ENCODE peak calls at places on chromosome 6, in nine cellular contexts. O is coronary artery, X is heart left ventricle, S is astrocyte of the spinal cord, I is AG09309, T is tibial artery, Y is mucosa of descending colon, K is colonic mucosa, C is transverse colon. M is an unnamed sample.

GRCh38 chr6:74268821-74269600 is 573.0 kb downstream of the CD109 start:
- DNase-seq in X (no peak), K (no peak), T (no peak), C (no peak), I (no peak), O (no peak), S (no peak), Y (no peak), M (no peak)

GRCh38 chr6:55069132-55069781 is 105.1 kb upstream of the HCRTR2 start:
- DNase-seq in K (peak; percentile 67), Y (peak; percentile 74), T (no peak), I (peak; percentile 31), X (no peak), S (peak; percentile 52), C (peak; percentile 36), O (no peak), M (no peak)

GRCh38 chr6:136783495-136784270 is 8.6 kb downstream of the MAP3K5 start:
- DNase-seq in X (peak; percentile 51), S (no peak), O (no peak), T (peak; percentile 44), I (no peak), C (no peak), Y (peak; percentile 36), K (peak; percentile 54), M (no peak)

GRCh38 chr6:52549428-52549827 is 27.4 kb downstream of the TRAM2 start:
- DNase-seq in C (no peak), K (no peak), T (no peak), Y (no peak), I (no peak), X (no peak), O (no peak), S (no peak), M (no peak)

GRCh38 chr6:165804331-165805066 is 141.5 kb upstream of the PDE10A start:
- DNase-seq in I (no peak), S (no peak), C (no peak), Y (no peak), K (no peak), T (no peak), X (peak; percentile 52), O (no peak), M (no peak)

GRCh38 chr6:41277644-41278043 is 8.8 kb downstream of the TREM1 start:
- DNase-seq in O (no peak), C (no peak), I (no peak), S (no peak), X (no peak), Y (peak; percentile 12), T (no peak), K (no peak), M (no peak)

GRCh38 chr6:81981812-81982211 is 229.3 kb upstream of the TENT5A start:
- DNase-seq in O (no peak), K (no peak), T (no peak), X (no peak), Y (no peak), I (no peak), S (peak; percentile 83), C (no peak), M (no peak)

GRCh38 chr6:16333580-16333979 is 95.2 kb downstream of the GMPR start:
- DNase-seq in T (no peak), Y (no peak), S (peak; percentile 64), O (no peak), K (no peak), X (no peak), I (no peak), C (no peak), M (no peak)

GRCh38 chr6:47785187-47785586 is 3.4 kb downstream of the OPN5 start:
- DNase-seq in T (no peak), Y (no peak), I (no peak), S (no peak), C (no peak), O (no peak), K (no peak), X (no peak), M (no peak)

GRCh38 chr6:128954308-128955043 is 71.5 kb downstream of the LAMA2 start:
- DNase-seq in X (no peak), T (no peak), C (no peak), K (no peak), S (no peak), O (no peak), Y (no peak), I (no peak), M (no peak)

GRCh38 chr6:56772737-56773184 is 130.1 kb upstream of the DST start:
- DNase-seq in T (peak; percentile 65), I (peak; percentile 50), X (peak; percentile 66), C (no peak), S (peak; percentile 91), O (no peak), Y (no peak), K (no peak), M (no peak)

GRCh38 chr6:159595173-159595572 is 97.9 kb downstream of the SOD2 start:
- DNase-seq in T (no peak), I (no peak), S (peak; percentile 65), X (no peak), C (no peak), O (no peak), Y (no peak), K (no peak), M (no peak)

GRCh38 chr6:106525111-106525884 is 104.0 kb downstream of the RTN4IP1 start:
- DNase-seq in I (no peak), O (no peak), X (no peak), T (no peak), K (no peak), S (no peak), Y (no peak), C (no peak), M (no peak)

GRCh38 chr6:106519460-106520394 is 109.6 kb downstream of the RTN4IP1 start:
- DNase-seq in T (peak; percentile 37), I (peak; percentile 73), Y (peak; percentile 59), C (peak; percentile 66), X (peak; percentile 49), S (peak; percentile 98), O (no peak), K (no peak), M (no peak)

GRCh38 chr6:106525885-106526280 is 103.4 kb downstream of the RTN4IP1 start:
- DNase-seq in C (no peak), K (no peak), T (no peak), I (no peak), X (no peak), S (no peak), Y (no peak), O (no peak), M (no peak)

GRCh38 chr6:106520711-106521367 is 108.5 kb downstream of the RTN4IP1 start:
- DNase-seq in T (no peak), Y (peak; percentile 51), K (peak; percentile 38), C (peak; percentile 61), I (no peak), O (no peak), S (no peak), X (no peak), M (no peak)

GRCh38 chr6:106522557-106522956 is 106.7 kb downstream of the RTN4IP1 start:
- DNase-seq in O (no peak), I (no peak), C (no peak), K (no peak), X (no peak), Y (no peak), T (no peak), S (no peak), M (no peak)
- TF ChIP-seq CTCF in O (no peak), I (no peak), C (no peak), K (no peak), X (no peak), Y (no peak), T (no peak), S (no peak), M (no peak)

GRCh38 chr6:26198626-26199056 is 111.4 kb downstream of the HFE start:
- DNase-seq in C (no peak), X (no peak), T (no peak), S (peak; percentile 66), K (no peak), Y (no peak), I (no peak), O (no peak), M (no peak)

GRCh38 chr6:26195376-26195923 is 108.2 kb downstream of the HFE start:
- DNase-seq in T (peak; percentile 93), I (peak; percentile 87), Y (peak; percentile 95), C (peak; percentile 93), X (peak; percentile 93), K (peak; percentile 94), O (peak; percentile 94), S (peak; percentile 96), M (no peak)

GRCh38 chr6:26195924-26196845 is 109.0 kb downstream of the HFE start:
- DNase-seq in X (no peak), K (peak; percentile 66), S (peak; percentile 25), I (no peak), Y (no peak), T (no peak), C (peak; percentile 33), O (no peak), M (no peak)

GRCh38 chr6:26197736-26198625 is 110.8 kb downstream of the HFE start:
- DNase-seq in S (peak; percentile 49), Y (peak; percentile 89), X (peak; percentile 26), C (peak; percentile 84), K (peak; percentile 81), I (no peak), T (no peak), O (no peak), M (no peak)

DNA sequence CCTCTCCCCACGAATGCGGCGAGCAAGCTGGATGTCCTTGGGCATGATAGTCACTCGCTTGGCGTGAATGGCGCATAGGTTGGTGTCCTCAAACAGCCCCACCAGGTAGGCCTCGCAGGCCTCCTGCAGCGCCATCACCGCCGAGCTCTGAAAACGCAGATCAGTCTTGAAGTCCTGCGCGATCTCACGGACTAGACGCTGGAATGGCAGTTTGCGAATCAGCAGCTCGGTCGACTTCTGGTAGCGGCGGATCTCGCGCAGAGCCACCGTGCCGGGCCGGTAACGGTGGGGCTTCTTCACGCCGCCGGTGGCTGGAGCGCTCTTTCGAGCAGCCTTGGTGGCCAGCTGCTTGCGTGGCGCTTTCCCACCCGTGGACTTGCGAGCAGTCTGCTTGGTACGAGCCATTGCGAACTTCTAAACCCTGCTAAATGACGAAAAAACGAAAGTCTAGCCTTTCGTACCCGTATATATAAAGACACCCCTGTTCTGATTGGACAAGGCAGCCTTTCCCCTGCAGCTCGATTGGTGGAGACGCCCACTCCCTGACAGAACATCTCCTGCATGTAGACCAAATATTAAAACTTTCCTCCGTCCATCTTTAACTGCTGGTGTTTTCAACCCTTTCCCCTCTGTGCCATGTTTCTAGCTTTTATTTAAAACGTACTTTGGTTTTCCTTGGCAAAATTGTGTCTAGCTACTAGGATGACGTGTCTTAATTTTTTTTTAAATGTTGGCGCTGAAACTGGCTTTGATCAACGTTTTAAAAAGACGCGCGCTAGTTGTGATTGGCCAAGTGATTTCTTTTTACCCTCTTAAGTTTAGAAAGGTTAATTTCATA is 109.8 kb downstream of the HFE start:
- DNase-seq in S (peak; percentile 95), C (peak; percentile 84), T (peak; percentile 87), X (peak; percentile 81), O (peak; percentile 85), K (peak; percentile 88), I (peak; percentile 87), Y (peak; percentile 82), M (no peak)
- TF ChIP-seq CTCF in S (peak; percentile 6), C (no peak), T (no peak), X (no peak), O (no peak), K (no peak), I (no peak), Y (no peak), M (no peak)

GRCh38 chr6:75504902-75505233 is 11.3 kb upstream of the FILIP1 start:
- DNase-seq in C (no peak), I (no peak), T (peak; percentile 49), K (no peak), S (no peak), Y (no peak), O (no peak), X (no peak), M (no peak)
- TF ChIP-seq CTCF in C (peak; percentile 20), I (peak; percentile 51), T (peak; percentile 56), K (no peak), S (no peak), Y (no peak), O (no peak), X (peak; percentile 57), M (no peak)

GRCh38 chr6:14510038-14510437 is 392.5 kb downstream of the CD83 start:
- DNase-seq in K (no peak), T (no peak), C (no peak), O (no peak), X (no peak), S (no peak), Y (no peak), I (no peak), M (no peak)
- TF ChIP-seq CTCF in K (no peak), T (no peak), C (no peak), O (no peak), X (no peak), S (no peak), Y (no peak), I (peak; percentile 8), M (no peak)